ENCODE peak calls at places on chromosomes 2 and 18, in four cellular contexts. C is WTC11, O is AG04450, Q is cerebellum. Y is an unnamed sample.

GRCh38 chr18:79848579-79849327 is 51.0 kb downstream of the KCNG2 start:
- DNase-seq in C (no peak), Q (no peak), O (no peak), Y (no peak)

GRCh38 chr18:33269223-33269622 is 171.3 kb downstream of the CCDC178 start:
- DNase-seq in O (no peak), Q (no peak), C (no peak), Y (no peak)

GRCh38 chr2:152942940-152943440 is 224.6 kb downstream of the ARL6IP6 start:
- DNase-seq in O (no peak), Q (no peak), C (no peak), Y (no peak)

GRCh38 chr18:70132999-70133398 is 72.5 kb downstream of the RTTN start:
- DNase-seq in O (peak; percentile 86), Q (no peak), C (no peak), Y (peak; percentile 43)

GRCh38 chr2:215758691-215759090 is 254.7 kb downstream of the MREG start:
- DNase-seq in C (no peak), O (no peak), Q (no peak), Y (no peak)

GRCh38 chr18:57084331-57085298 is 62.3 kb upstream of the BOD1L2 start:
- DNase-seq in C (no peak), Q (no peak), O (no peak), Y (no peak)

GRCh38 chr18:46070683-46071614 is 1.1 kb downstream of the PSTPIP2 start:
- DNase-seq in Q (no peak), C (no peak), O (no peak), Y (no peak)

GRCh38 chr2:111946294-111947114 is 48.1 kb downstream of the MERTK start:
- DNase-seq in Q (peak; percentile 46), C (no peak), O (peak; percentile 87), Y (peak; percentile 99)

GRCh38 chr18:62788891-62789290 is 73.5 kb downstream of the PHLPP1 start:
- DNase-seq in Q (no peak), C (no peak), O (no peak), Y (no peak)

GRCh38 chr2:38509322-38509946 is 93.3 kb downstream of the HNRNPLL start:
- DNase-seq in O (no peak), C (no peak), Q (no peak), Y (peak; percentile 91)

GRCh38 chr18:4256786-4257417 is 198.2 kb downstream of the DLGAP1 start:
- DNase-seq in O (no peak), Q (no peak), C (no peak), Y (no peak)

GRCh38 chr2:235026649-235027557 is 75.1 kb downstream of the SH3BP4 start:
- DNase-seq in Q (no peak), C (no peak), O (no peak), Y (peak; percentile 75)

GRCh38 chr2:45323344-45323743 is 287.7 kb downstream of the SRBD1 start:
- DNase-seq in Q (no peak), O (no peak), C (no peak), Y (no peak)

GRCh38 chr2:105772362-105772761 is 27.6 kb downstream of the NCK2 start:
- DNase-seq in Q (no peak), O (no peak), C (no peak), Y (no peak)

GRCh38 chr18:48534364-48534763 is 4.5 kb upstream of the CTIF start:
- DNase-seq in Q (no peak), C (no peak), O (no peak), Y (no peak)

GRCh38 chr2:23053580-23053979 is 331.4 kb upstream of the KLHL29 start:
- DNase-seq in O (no peak), Q (no peak), C (no peak), Y (no peak)

GRCh38 chr2:159926695-159927094 is 128.7 kb upstream of the CD302 start:
- DNase-seq in Q (no peak), C (peak; percentile 16), O (no peak), Y (no peak)

GRCh38 chr18:60047556-60047955 is 147.8 kb downstream of the PMAIP1 start:
- DNase-seq in C (no peak), O (no peak), Q (no peak), Y (no peak)

GRCh38 chr18:45998244-45998643 is 31.1 kb upstream of the EPG5 start:
- DNase-seq in Q (no peak), O (no peak), C (no peak), Y (no peak)

GRCh38 chr2:1051585-1051984 is 100.9 kb downstream of the SNTG2 start:
- DNase-seq in C (peak; percentile 32), O (no peak), Q (no peak), Y (no peak)

GRCh38 chr2:162113771-162114168 is 38.3 kb downstream of the GCG start:
- DNase-seq in C (no peak), Q (no peak), O (no peak), Y (no peak)

GRCh38 chr18:4888251-4888650 is 308.8 kb downstream of the AKAIN1 start:
- DNase-seq in C (no peak), Q (no peak), O (no peak), Y (no peak)

GRCh38 chr2:204033601-204034495 is 97.3 kb downstream of the ICOS start:
- DNase-seq in O (no peak), Q (no peak), C (no peak), Y (no peak)

GRCh38 chr18:58381676-58382411 is 247.0 kb downstream of the ALPK2 start:
- DNase-seq in Q (no peak), O (no peak), C (no peak), Y (no peak)

GRCh38 chr2:216408426-216409315 is 3.6 kb upstream of the SMARCAL1 start:
- DNase-seq in C (no peak), O (no peak), Q (peak; percentile 47), Y (no peak)